ENCODE peak calls at places on chromosomes 11 and 22, in ten cellular contexts. H is MG63, O is pancreas, J is NT2/D1, C is SJSA1, X is uterus, P is WERI-Rb-1, L is psoas muscle, W is cardiac muscle cell, D is neuronal stem cell. A is an unnamed sample. For H3K36me3, the result is how much of the 10 kb centered on the place peaks cover.

GRCh38 chr11:94732617-94733292 is 35.4 kb upstream of the AMOTL1 start:
- DNase-seq in H (peak), O (no peak), J (no peak), C (peak), X (peak), P (no peak), L (peak), W (peak), D (no peak), A (no peak)

GRCh38 chr11:10456519-10456918 is 1.5 kb downstream of the AMPD3 start:
- DNase-seq in H (peak), O (no peak), J (no peak), C (no peak), X (no peak), P (peak), L (no peak), W (peak), D (no peak), A (no peak)

GRCh38 chr22:39631857-39632256 is 61.3 kb downstream of the CACNA1I start:
- DNase-seq in H (no peak), O (no peak), J (no peak), C (no peak), X (no peak), P (peak), L (no peak), W (no peak), D (peak), A (no peak)

GRCh38 chr11:6771926-6772898 is at the start of gene OR2AG2:
- DNase-seq in H (no peak), O (no peak), J (no peak), C (no peak), X (no peak), P (no peak), L (no peak), W (no peak), D (no peak), A (no peak)

GRCh38 chr11:61488651-61489291 is 19.8 kb upstream of the LRRC10B start:
- DNase-seq in H (no peak), O (peak), J (peak), C (no peak), X (peak), P (peak), L (peak), W (peak), D (no peak), A (peak)

GRCh38 chr11:126304457-126305072 is 705 bp downstream of the DCPS start:
- DNase-seq in H (no peak), O (no peak), J (no peak), C (no peak), X (no peak), P (no peak), L (no peak), W (no peak), D (no peak), A (no peak)

GRCh38 chr11:44923080-44923479 is 27.6 kb downstream of the TP53I11 start:
- DNase-seq in H (no peak), O (no peak), J (no peak), C (no peak), X (no peak), P (no peak), L (no peak), W (no peak), D (no peak), A (no peak)

GRCh38 chr11:12180257-12181205 is 70.1 kb downstream of the MICAL2 start:
- DNase-seq in H (no peak), O (no peak), J (no peak), C (peak), X (no peak), P (no peak), L (no peak), W (peak), D (no peak), A (no peak)

GRCh38 chr11:85886089-85887056 is 31.2 kb downstream of the CCDC83 start:
- DNase-seq in H (no peak), O (no peak), J (no peak), C (no peak), X (no peak), P (no peak), L (no peak), W (peak), D (no peak), A (no peak)

GRCh38 chr11:44527476-44527875 is 38.0 kb upstream of the CD82 start:
- DNase-seq in H (no peak), O (no peak), J (no peak), C (no peak), X (no peak), P (no peak), L (no peak), W (peak), D (no peak), A (no peak)

GRCh38 chr11:79461144-79461543 is 20.3 kb upstream of the TENM4 start:
- DNase-seq in H (no peak), O (no peak), J (no peak), C (no peak), X (no peak), P (no peak), L (no peak), W (peak), D (peak), A (no peak)

GRCh38 chr11:14500181-14500651 is 605 bp upstream of the COPB1 start:
- DNase-seq in H (peak), O (peak), J (no peak), C (no peak), X (peak), P (no peak), L (no peak), W (peak), D (peak), A (peak)

GRCh38 chr11:112280268-112281126 is 19.8 kb upstream of the PLET1 start:
- DNase-seq in H (peak), O (peak), J (peak), C (peak), X (peak), P (peak), L (peak), W (peak), D (peak), A (peak)

GRCh38 chr11:130308059-130308458 is 6.7 kb downstream of the ZBTB44 start:
- DNase-seq in H (no peak), O (no peak), J (no peak), C (no peak), X (no peak), P (no peak), L (no peak), W (no peak), D (no peak), A (no peak)

GRCh38 chr11:112255075-112255739 is 5.5 kb downstream of the PLET1 start:
- DNase-seq in H (peak), O (no peak), J (no peak), C (no peak), X (no peak), P (peak), L (peak), W (peak), D (no peak), A (no peak)

DNA sequence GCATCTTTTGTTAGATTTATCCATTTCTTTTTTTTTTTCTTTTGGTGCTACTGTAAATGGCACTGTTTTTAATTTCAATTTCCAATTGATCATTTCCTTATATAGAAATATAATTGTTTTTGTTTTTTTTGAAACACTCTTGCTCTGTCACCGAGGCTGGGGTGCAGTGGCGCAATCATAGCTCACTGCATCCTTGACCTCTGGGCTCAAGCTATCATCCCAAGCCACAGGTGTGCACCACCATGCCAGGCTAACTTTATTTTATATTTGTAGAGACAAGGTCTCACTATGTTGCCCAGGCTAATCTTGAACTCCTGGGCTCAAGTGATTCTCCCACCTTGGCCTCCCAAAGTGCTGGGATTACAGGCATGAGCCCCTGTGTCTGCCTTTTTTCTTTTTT is 16.4 kb downstream of the FRMD8 start:
- DNase-seq in H (no peak), O (no peak), J (no peak), C (no peak), X (no peak), P (no peak), L (no peak), W (no peak), D (no peak), A (no peak)
- H3K36me3 ChIP-seq in H (under half), O (under half), J (half or more), C (half or more), X (under half), P (half or more), L (under half), W (under half), D (under half), A (under half)

GRCh38 chr22:31341386-31342088 is 4.6 kb downstream of the PATZ1 start:
- DNase-seq in H (no peak), O (no peak), J (no peak), C (no peak), X (no peak), P (no peak), L (no peak), W (no peak), D (no peak), A (no peak)

GRCh38 chr22:31342389-31343125 is 3.6 kb downstream of the PATZ1 start:
- DNase-seq in H (no peak), O (no peak), J (no peak), C (no peak), X (no peak), P (no peak), L (no peak), W (no peak), D (peak), A (no peak)

GRCh38 chr22:31344369-31345330 is 1.5 kb downstream of the PATZ1 start:
- DNase-seq in H (no peak), O (peak), J (no peak), C (no peak), X (peak), P (no peak), L (peak), W (peak), D (peak), A (peak)

GRCh38 chr22:31345331-31346254 is 553 bp downstream of the PATZ1 start:
- DNase-seq in H (peak), O (peak), J (no peak), C (peak), X (peak), P (peak), L (peak), W (peak), D (peak), A (peak)

DNA sequence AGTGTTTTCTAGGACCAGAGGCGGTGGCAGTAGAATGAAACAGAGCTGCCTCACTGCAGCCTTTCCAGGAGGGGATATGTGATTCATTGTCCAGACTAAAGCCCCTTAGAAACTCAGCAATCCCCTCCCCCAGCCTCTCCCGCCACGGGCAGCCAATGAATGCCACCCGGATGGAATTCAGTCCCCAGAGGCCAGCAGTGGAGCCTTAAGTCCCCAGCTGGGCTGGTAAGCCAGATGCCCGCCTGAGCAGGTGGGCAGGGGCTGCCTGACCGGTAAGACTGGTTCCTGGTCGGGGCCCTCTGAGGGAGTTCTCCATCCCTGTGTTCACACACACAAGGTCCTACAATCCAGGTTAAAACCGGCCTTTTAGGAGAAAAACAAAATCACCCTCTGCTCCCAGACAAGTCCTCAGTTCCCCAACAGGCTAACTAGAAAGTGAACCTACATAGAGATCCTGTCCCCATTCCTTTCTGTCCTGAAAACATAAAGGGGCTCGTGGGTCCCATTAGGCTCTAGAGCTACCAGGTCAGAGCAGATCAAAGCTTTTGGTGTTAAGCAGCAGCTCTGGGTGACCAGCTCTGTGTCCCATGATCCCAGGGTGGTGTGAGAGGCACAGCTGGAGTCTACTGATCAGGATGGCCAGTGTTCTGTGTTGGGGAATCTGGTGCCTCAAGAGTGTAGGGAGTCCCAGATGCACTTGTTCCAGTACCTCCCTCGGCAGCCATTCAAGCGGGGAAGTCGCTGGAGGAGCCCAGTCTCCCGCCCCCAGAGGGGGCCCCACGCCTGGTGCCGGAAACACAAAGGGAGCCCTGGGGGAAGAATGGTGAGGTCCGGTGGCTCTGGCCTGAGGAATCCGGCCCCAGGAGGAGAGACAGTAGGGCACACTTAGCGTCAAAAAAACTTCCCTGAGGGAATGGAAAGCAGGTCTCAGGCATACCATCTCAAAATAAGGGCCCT is 2.6 kb downstream of the PATZ1 start:
- DNase-seq in H (no peak), O (peak), J (no peak), C (no peak), X (no peak), P (peak), L (no peak), W (peak), D (peak), A (no peak)
- H3K4me3 ChIP-seq in H (no peak), O (peak), J (peak), C (no peak), X (no peak), P (peak), L (peak), W (peak), D (peak), A (no peak)

GRCh38 chr11:46769636-46770221 is 50.7 kb downstream of the F2 start:
- DNase-seq in H (no peak), O (no peak), J (no peak), C (no peak), X (no peak), P (no peak), L (no peak), W (no peak), D (no peak), A (no peak)
- H3K36me3 ChIP-seq in H (half or more), O (under half), J (half or more), C (half or more), X (under half), P (half or more), L (under half), W (half or more), D (half or more), A (half or more)

DNA sequence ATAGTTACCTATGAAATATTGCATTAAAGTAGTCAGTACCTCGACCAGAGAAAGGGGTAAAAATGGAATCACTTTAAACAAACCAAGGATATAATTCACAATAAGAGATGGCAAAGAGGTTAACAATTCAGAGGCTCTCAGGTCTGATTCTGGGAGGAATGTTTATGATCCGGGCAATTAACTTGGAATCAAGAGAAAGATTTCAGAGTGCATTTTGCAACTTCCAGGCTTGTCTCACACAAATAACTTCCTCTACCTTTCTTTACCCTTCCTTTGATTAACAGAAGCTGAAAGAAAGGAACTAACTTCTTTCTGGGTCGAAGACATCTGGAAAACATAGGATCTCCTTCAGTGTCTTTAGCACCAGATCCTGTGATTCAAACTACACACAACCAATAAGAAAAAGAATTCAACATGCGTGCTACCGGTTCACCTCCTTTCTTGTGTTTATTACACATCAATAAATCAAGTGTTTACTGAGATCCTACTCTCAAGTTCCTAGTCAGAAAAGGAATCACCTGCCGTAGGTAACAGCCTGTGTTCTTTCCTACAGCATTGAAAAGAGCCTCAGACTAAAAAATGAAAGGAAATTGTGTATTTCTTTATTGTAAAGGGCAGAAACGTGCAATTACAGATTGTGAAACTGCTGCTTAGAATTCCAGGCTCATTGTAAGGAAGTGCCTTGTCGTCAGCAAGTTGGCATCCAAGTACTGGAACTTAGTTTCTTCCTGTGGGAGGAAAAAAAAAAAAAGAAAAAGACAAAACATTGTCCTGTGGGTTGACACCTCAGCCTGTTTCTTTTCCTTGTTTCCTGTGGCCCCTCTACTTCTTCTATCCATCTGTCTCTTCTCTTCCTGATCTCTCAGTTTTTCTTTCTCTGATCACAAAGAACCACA is 29.5 kb downstream of the CARD18 start:
- DNase-seq in H (no peak), O (no peak), J (no peak), C (no peak), X (no peak), P (no peak), L (no peak), W (peak), D (no peak), A (no peak)
- H3K4me3 ChIP-seq in H (no peak), O (no peak), J (no peak), C (no peak), X (no peak), P (no peak), L (no peak), W (no peak), D (no peak), A (no peak)

GRCh38 chr11:88327462-88328143 is 9.9 kb downstream of the CTSC start:
- DNase-seq in H (no peak), O (no peak), J (no peak), C (no peak), X (no peak), P (no peak), L (no peak), W (no peak), D (no peak), A (no peak)
- H3K36me3 ChIP-seq in H (under half), O (under half), J (under half), C (under half), X (under half), P (under half), L (under half), W (under half), D (under half), A (under half)

GRCh38 chr11:16612234-16612571 is 126.2 kb upstream of the C11orf58 start:
- DNase-seq in H (no peak), O (no peak), J (no peak), C (no peak), X (no peak), P (no peak), L (no peak), W (no peak), D (no peak), A (no peak)

GRCh38 chr11:16613401-16614381 is 124.8 kb upstream of the C11orf58 start:
- DNase-seq in H (peak), O (peak), J (peak), C (peak), X (peak), P (peak), L (peak), W (peak), D (peak), A (peak)

GRCh38 chr11:16611395-16612233 is 126.8 kb upstream of the C11orf58 start:
- DNase-seq in H (no peak), O (no peak), J (no peak), C (no peak), X (no peak), P (no peak), L (no peak), W (no peak), D (peak), A (no peak)

GRCh38 chr11:16610738-16611388 is 127.6 kb upstream of the C11orf58 start:
- DNase-seq in H (no peak), O (no peak), J (no peak), C (no peak), X (no peak), P (no peak), L (no peak), W (no peak), D (no peak), A (no peak)

GRCh38 chr11:16612801-16613400 is 125.5 kb upstream of the C11orf58 start:
- DNase-seq in H (no peak), O (no peak), J (no peak), C (no peak), X (no peak), P (no peak), L (no peak), W (no peak), D (peak), A (no peak)
- H3K4me3 ChIP-seq in H (no peak), O (peak), J (peak), C (peak), X (peak), P (peak), L (peak), W (peak), D (no peak), A (peak)

A was measured in gastrocnemius medialis.